ENCODE peak calls at places on chromosome 11, in six cellular contexts. W, R, G, C, X and P are unnamed samples.

GRCh38 chr11:32005786-32006406 is 85.0 kb upstream of the RCN1 start:
- DNase-seq in W (no peak), R (no peak), G (peak), C (no peak), X (no peak), P (peak)

GRCh38 chr11:83363280-83363679 is 77.1 kb upstream of the CCDC90B start:
- DNase-seq in W (no peak), R (no peak), G (no peak), C (no peak), X (no peak), P (no peak)

GRCh38 chr11:41533761-41534160 is 74.3 kb upstream of the LRRC4C start:
- DNase-seq in W (no peak), R (no peak), G (no peak), C (no peak), X (no peak), P (no peak)

GRCh38 chr11:2770556-2771301 is 70.9 kb upstream of the KCNQ1OT1 start:
- DNase-seq in W (peak), R (peak), G (no peak), C (no peak), X (peak), P (no peak)

GRCh38 chr11:123484448-123484847 is 54.4 kb downstream of the GRAMD1B start:
- DNase-seq in W (no peak), R (no peak), G (no peak), C (no peak), X (no peak), P (no peak)

GRCh38 chr11:73393011-73393380 is 16.8 kb downstream of the RELT start:
- DNase-seq in W (no peak), R (no peak), G (no peak), C (no peak), X (no peak), P (peak)

GRCh38 chr11:46055371-46055770 is 65.9 kb downstream of the PHF21A start:
- DNase-seq in W (no peak), R (no peak), G (no peak), C (no peak), X (no peak), P (peak)

GRCh38 chr11:73403541-73403940 is 27.3 kb downstream of the RELT start:
- DNase-seq in W (no peak), R (no peak), G (no peak), C (no peak), X (no peak), P (no peak)

GRCh38 chr11:125345706-125346561 is 150.1 kb downstream of the FEZ1 start:
- DNase-seq in W (peak), R (no peak), G (peak), C (peak), X (peak), P (peak)

GRCh38 chr11:76562541-76562940 is 108.0 kb downstream of the LRRC32 start:
- DNase-seq in W (no peak), R (no peak), G (no peak), C (no peak), X (no peak), P (no peak)

GRCh38 chr11:61429346-61429690 is 457 bp downstream of the CPSF7 start:
- DNase-seq in W (peak), R (peak), G (peak), C (peak), X (peak), P (peak)

GRCh38 chr11:105553015-105553414 is 56.9 kb upstream of the GRIA4 start:
- DNase-seq in W (no peak), R (no peak), G (no peak), C (no peak), X (no peak), P (peak)

GRCh38 chr11:76156971-76157427 is 49.3 kb downstream of the WNT11 start:
- DNase-seq in W (no peak), R (no peak), G (no peak), C (no peak), X (no peak), P (no peak)

GRCh38 chr11:104700609-104701008 is 197.7 kb downstream of the CASP12 start:
- DNase-seq in W (no peak), R (no peak), G (no peak), C (no peak), X (no peak), P (peak)

GRCh38 chr11:45919806-45920530 is 2.3 kb upstream of the PEX16 start:
- DNase-seq in W (no peak), R (no peak), G (no peak), C (no peak), X (no peak), P (no peak)

GRCh38 chr11:1968454-1968995 is 21.4 kb downstream of the MRPL23 start:
- DNase-seq in W (no peak), R (no peak), G (no peak), C (no peak), X (peak), P (no peak)

GRCh38 chr11:125063429-125064043 is 431 bp downstream of the SLC37A2 start:
- DNase-seq in W (no peak), R (no peak), G (no peak), C (no peak), X (no peak), P (peak)

GRCh38 chr11:23112987-23113886 is 253.0 kb upstream of the CCDC179 start:
- DNase-seq in W (no peak), R (no peak), G (peak), C (peak), X (no peak), P (peak)

GRCh38 chr11:42976636-42977217 is 335.1 kb upstream of the API5 start:
- DNase-seq in W (no peak), R (no peak), G (no peak), C (peak), X (no peak), P (no peak)

GRCh38 chr11:30143098-30143705 is 87.6 kb upstream of the FSHB start:
- DNase-seq in W (no peak), R (no peak), G (peak), C (peak), X (no peak), P (peak)

GRCh38 chr11:13687271-13687670 is 18.8 kb downstream of the FAR1 start:
- DNase-seq in W (no peak), R (no peak), G (no peak), C (no peak), X (no peak), P (no peak)

GRCh38 chr11:129148487-129148886 is 43.6 kb downstream of the ARHGAP32 start:
- DNase-seq in W (no peak), R (no peak), G (no peak), C (no peak), X (no peak), P (no peak)

GRCh38 chr11:117092951-117093590 is 5.2 kb downstream of the SIK3 start:
- DNase-seq in W (no peak), R (no peak), G (no peak), C (no peak), X (no peak), P (no peak)

GRCh38 chr11:75771646-75772410 is 3.2 kb downstream of the DGAT2 start:
- DNase-seq in W (no peak), R (no peak), G (no peak), C (no peak), X (no peak), P (peak)

GRCh38 chr11:104028476-104028875 is 8.0 kb upstream of the DDI1 start:
- DNase-seq in W (no peak), R (no peak), G (no peak), C (no peak), X (no peak), P (no peak)

GRCh38 chr11:32487270-32487669 is 51.9 kb upstream of the WT1 start:
- DNase-seq in W (no peak), R (no peak), G (no peak), C (no peak), X (no peak), P (peak)

GRCh38 chr11:71089571-71089970 is 162.8 kb downstream of the SHANK2 start:
- DNase-seq in W (no peak), R (no peak), G (no peak), C (no peak), X (no peak), P (no peak)

GRCh38 chr11:11577246-11577855 is 44.5 kb downstream of the GALNT18 start:
- DNase-seq in W (peak), R (no peak), G (no peak), C (no peak), X (peak), P (peak)

GRCh38 chr11:65204646-65205601 is 23.2 kb downstream of the CAPN1 start:
- DNase-seq in W (peak), R (no peak), G (peak), C (peak), X (no peak), P (peak)

GRCh38 chr11:69456712-69457111 is 24.8 kb upstream of the LINC01488 start:
- DNase-seq in W (no peak), R (no peak), G (no peak), C (no peak), X (no peak), P (no peak)

GRCh38 chr11:117300773-117301172 is 9.6 kb downstream of the BACE1-AS start:
- DNase-seq in W (no peak), R (no peak), G (no peak), C (no peak), X (no peak), P (no peak)

GRCh38 chr11:58999291-58999680 is 60.0 kb downstream of the GLYATL1 start:
- DNase-seq in W (no peak), R (no peak), G (no peak), C (no peak), X (no peak), P (no peak)

GRCh38 chr11:14230407-14230806 is 128.6 kb downstream of the RRAS2 start:
- DNase-seq in W (no peak), R (no peak), G (no peak), C (no peak), X (peak), P (no peak)

GRCh38 chr11:10979529-10979928 is 121.7 kb upstream of the ZBED5 start:
- DNase-seq in W (no peak), R (no peak), G (no peak), C (no peak), X (no peak), P (no peak)

GRCh38 chr11:34826384-34826726 is 89.8 kb downstream of the APIP start:
- DNase-seq in W (no peak), R (no peak), G (no peak), C (no peak), X (no peak), P (no peak)

GRCh38 chr11:30635401-30635989 is 49.3 kb upstream of the MPPED2 start:
- DNase-seq in W (no peak), R (no peak), G (no peak), C (no peak), X (no peak), P (no peak)